ENCODE peak calls at places on chromosomes 13 and 19, in four cellular contexts. T, I, Z and E are unnamed samples.
A peak's percentile ranks its signal among the peaks of the same experiment; 100 is the strongest.

GRCh38 chr13:59643906-59644626 is 519.7 kb downstream of the DIAPH3 start:
- DNase-seq in T (no peak), I (no peak), Z (no peak), E (no peak)

GRCh38 chr13:59566544-59566943 is 597.2 kb downstream of the DIAPH3 start:
- DNase-seq in T (no peak), I (no peak), Z (no peak), E (no peak)

GRCh38 chr19:5484398-5485285 is 29.4 kb downstream of the ZNRF4 start:
- DNase-seq in T (peak; percentile 70), I (no peak), Z (no peak), E (no peak)

GRCh38 chr13:51821666-51822065 is 17.7 kb upstream of the DHRS12 start:
- DNase-seq in T (no peak), I (no peak), Z (no peak), E (no peak)

GRCh38 chr13:60258349-60258748 is 94.6 kb upstream of the DIAPH3 start:
- DNase-seq in T (no peak), I (no peak), Z (peak; percentile 61), E (no peak)

GRCh38 chr13:48233097-48233885 is at the start of gene ITM2B:
- DNase-seq in T (peak; percentile 56), I (no peak), Z (peak; percentile 74), E (peak; percentile 83)

GRCh38 chr19:10965398-10965797 is 4.6 kb downstream of the SMARCA4 start:
- DNase-seq in T (no peak), I (no peak), Z (no peak), E (no peak)

GRCh38 chr13:111252449-111253124 is 67.9 kb upstream of the TEX29 start:
- DNase-seq in T (no peak), I (no peak), Z (peak; percentile 20), E (no peak)

GRCh38 chr19:52991021-52991420 is 22.7 kb upstream of the ERVV-1 start:
- DNase-seq in T (no peak), I (no peak), Z (no peak), E (no peak)

GRCh38 chr13:104011505-104012270 is 945.5 kb upstream of the SLC10A2 start:
- DNase-seq in T (no peak), I (no peak), Z (no peak), E (peak; percentile 18)

GRCh38 chr13:26498524-26499208 is 58.8 kb upstream of the WASF3 start:
- DNase-seq in T (no peak), I (no peak), Z (no peak), E (no peak)

GRCh38 chr19:11461453-11461852 is 19.4 kb downstream of the ELAVL3 start:
- DNase-seq in T (no peak), I (no peak), Z (no peak), E (no peak)

GRCh38 chr13:97953376-97953970 is at the start of gene IPO5:
- DNase-seq in T (no peak), I (no peak), Z (no peak), E (no peak)

GRCh38 chr13:98535501-98536357 is 41.2 kb downstream of the STK24 start:
- DNase-seq in T (peak; percentile 22), I (no peak), Z (no peak), E (no peak)

GRCh38 chr19:48371367-48371766 is 7.2 kb downstream of the SYNGR4 start:
- DNase-seq in T (no peak), I (no peak), Z (no peak), E (no peak)

GRCh38 chr13:20353973-20354372 is 121.9 kb upstream of the GJB6 start:
- DNase-seq in T (no peak), I (no peak), Z (no peak), E (no peak)

GRCh38 chr19:7176792-7177191 is 107.3 kb downstream of the ZNF557 start:
- DNase-seq in T (no peak), I (no peak), Z (no peak), E (no peak)

GRCh38 chr13:103803349-103803748 is 737.1 kb upstream of the SLC10A2 start:
- DNase-seq in T (no peak), I (no peak), Z (no peak), E (no peak)

GRCh38 chr13:31240921-31241320 is 41.1 kb downstream of the B3GLCT start:
- DNase-seq in T (no peak), I (no peak), Z (no peak), E (no peak)

GRCh38 chr19:56111601-56112312 is 9.3 kb downstream of the ZNF787 start:
- DNase-seq in T (peak; percentile 45), I (no peak), Z (no peak), E (no peak)

GRCh38 chr19:4208385-4209094 is 20.8 kb upstream of the EBI3 start:
- DNase-seq in T (peak; percentile 52), I (no peak), Z (peak; percentile 64), E (no peak)

GRCh38 chr19:21765151-21765550 is 2.2 kb downstream of the ZNF100 start:
- DNase-seq in T (no peak), I (no peak), Z (no peak), E (no peak)

GRCh38 chr13:80572308-80572676 is 231.4 kb upstream of the SPRY2 start:
- DNase-seq in T (no peak), I (no peak), Z (no peak), E (no peak)

GRCh38 chr19:46288896-46289588 is 7.8 kb upstream of the HIF3A start:
- DNase-seq in T (peak; percentile 36), I (no peak), Z (no peak), E (no peak)

GRCh38 chr13:64591981-64592380 is 2638.2 kb downstream of the PCDH9 start:
- DNase-seq in T (no peak), I (no peak), Z (no peak), E (no peak)

GRCh38 chr19:15432629-15433518 is 14.1 kb upstream of the AKAP8L start:
- DNase-seq in T (peak; percentile 65), I (peak; percentile 36), Z (peak; percentile 94), E (peak; percentile 98)

GRCh38 chr13:95261956-95262355 is 39.3 kb downstream of the ABCC4 start:
- DNase-seq in T (no peak), I (no peak), Z (no peak), E (no peak)

GRCh38 chr19:4575978-4576933 is 16.8 kb upstream of the SEMA6B start:
- DNase-seq in T (peak; percentile 61), I (no peak), Z (peak; percentile 96), E (peak; percentile 75)

GRCh38 chr13:93260591-93260990 is 34.0 kb downstream of the GPC6 start:
- DNase-seq in T (no peak), I (no peak), Z (no peak), E (no peak)

GRCh38 chr19:17323973-17324327 is 10.7 kb downstream of the ANO8 start:
- DNase-seq in T (no peak), I (no peak), Z (no peak), E (no peak)

GRCh38 chr19:16330811-16331690 is 6.4 kb downstream of the KLF2 start:
- DNase-seq in T (no peak), I (no peak), Z (no peak), E (no peak)

GRCh38 chr13:51451467-51452390 is 1.1 kb downstream of the INTS6 start:
- DNase-seq in T (peak; percentile 54), I (no peak), Z (peak; percentile 77), E (peak; percentile 55)

GRCh38 chr19:35004517-35005255 is 4.6 kb downstream of the GRAMD1A start:
- DNase-seq in T (no peak), I (no peak), Z (no peak), E (no peak)

GRCh38 chr19:35008891-35009341 is 8.8 kb downstream of the GRAMD1A start:
- DNase-seq in T (no peak), I (no peak), Z (no peak), E (no peak)

GRCh38 chr19:35006999-35007365 is 6.9 kb downstream of the GRAMD1A start:
- DNase-seq in T (no peak), I (no peak), Z (no peak), E (no peak)

GRCh38 chr19:35005256-35005977 is 5.3 kb downstream of the GRAMD1A start:
- DNase-seq in T (peak; percentile 50), I (no peak), Z (no peak), E (no peak)

GRCh38 chr19:35006342-35006998 is 6.3 kb downstream of the GRAMD1A start:
- DNase-seq in T (peak; percentile 99), I (no peak), Z (no peak), E (no peak)
- TF ChIP-seq SP1 in T (peak; percentile 62), I (no peak), Z (no peak), E (no peak)

GRCh38 chr19:45130888-45131615 is 29.7 kb downstream of the NKPD1 start:
- DNase-seq in T (peak; percentile 73), I (no peak), Z (no peak), E (no peak)
- TF ChIP-seq SUZ12 in T (no peak), I (no peak), Z (no peak), E (no peak)

GRCh38 chr19:31502536-31503170 is 153.4 kb upstream of the TSHZ3 start:
- DNase-seq in T (no peak), I (no peak), Z (peak; percentile 22), E (no peak)
- TF ChIP-seq SP1 in T (no peak), I (no peak), Z (no peak), E (no peak)

DNA sequence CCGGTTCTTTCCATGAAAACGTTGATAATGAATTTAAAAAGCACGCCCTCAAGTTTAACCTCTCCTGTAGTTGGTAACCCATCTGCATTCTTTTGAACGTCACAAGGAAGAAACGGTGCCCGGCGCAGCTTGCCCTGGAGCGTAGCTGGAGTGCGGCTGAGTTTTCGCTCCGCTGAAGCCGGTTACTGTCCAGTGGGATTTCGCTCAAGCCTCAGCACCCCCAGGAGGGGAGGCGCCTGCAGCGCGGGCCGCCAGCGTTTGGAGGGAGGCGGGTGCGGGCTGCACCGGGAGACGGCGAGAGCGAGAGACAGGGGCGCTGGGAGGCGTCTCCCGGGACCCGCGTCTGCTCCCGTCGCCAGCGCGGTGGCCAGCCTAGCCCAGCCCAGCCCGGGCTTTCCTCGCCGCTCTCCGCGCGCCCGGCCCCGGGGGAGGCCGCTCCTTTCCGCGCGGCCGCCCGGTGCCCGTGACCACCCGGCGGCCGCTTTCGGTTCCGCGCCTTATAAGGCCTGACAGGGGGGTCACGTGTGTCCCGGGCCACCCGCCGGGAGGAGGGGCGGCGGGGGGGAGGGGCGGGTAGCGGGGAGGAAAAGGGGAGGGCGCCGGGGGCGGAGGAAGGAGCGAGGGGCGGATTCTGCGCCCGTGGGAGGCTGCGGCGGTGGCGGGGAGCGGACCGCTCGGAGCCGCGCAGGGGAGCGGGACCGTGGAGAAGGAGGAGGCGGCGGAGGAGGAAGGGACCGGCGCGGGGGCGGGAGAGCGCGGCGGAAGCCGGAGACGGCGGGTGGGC is 8.3 kb upstream of the DGKH start:
- DNase-seq in T (no peak), I (peak; percentile 25), Z (peak; percentile 85), E (peak; percentile 81)
- TF ChIP-seq SUZ12 in T (no peak), I (no peak), Z (no peak), E (no peak)

GRCh38 chr13:29935309-29935981 is 85.0 kb upstream of the UBL3 start:
- DNase-seq in T (no peak), I (peak; percentile 74), Z (no peak), E (no peak)
- TF ChIP-seq SP1 in T (no peak), I (peak; percentile 22), Z (no peak), E (no peak)

GRCh38 chr13:101181076-101181685 is 235.1 kb downstream of the NALCN start:
- DNase-seq in T (no peak), I (no peak), Z (no peak), E (no peak)
- TF ChIP-seq SUZ12 in T (no peak), I (no peak), Z (no peak), E (no peak)